ENCODE peak calls at places on chromosomes 4 and X, in seven cellular contexts. J is PC-3, X is HCT116, T is neural progenitor cell, Z is hepatocyte, I is GM23338, Q is GM23248. S is an unnamed sample.

GRCh38 chr4:86261634-86262033 is 98.2 kb downstream of the MAPK10 start:
- DNase-seq in J (no peak), X (no peak), T (no peak), Z (no peak), I (no peak), Q (no peak), S (no peak)

GRCh38 chr4:152045397-152045780 is 284.6 kb upstream of the GATB start:
- DNase-seq in J (no peak), X (no peak), T (no peak), Z (no peak), I (no peak), Q (no peak), S (no peak)

GRCh38 chrX:54640721-54641120 is 110.7 kb downstream of the GNL3L start:
- DNase-seq in J (peak), X (no peak), T (no peak), Z (peak), I (peak), Q (peak), S (no peak)

GRCh38 chr4:89171176-89171575 is 59.8 kb downstream of the TIGD2 start:
- DNase-seq in J (no peak), X (no peak), T (no peak), Z (no peak), I (no peak), Q (no peak), S (no peak)

GRCh38 chr4:114378306-114378903 is 220.2 kb upstream of the UGT8 start:
- DNase-seq in J (peak), X (no peak), T (no peak), Z (peak), I (no peak), Q (peak), S (no peak)

GRCh38 chrX:102975016-102975415 is 37.9 kb downstream of the RAB40AL start:
- DNase-seq in J (peak), X (no peak), T (no peak), Z (no peak), I (no peak), Q (peak), S (no peak)

GRCh38 chrX:134975516-134975915 is 15.3 kb upstream of the SMIM10 start:
- DNase-seq in J (no peak), X (no peak), T (no peak), Z (no peak), I (no peak), Q (no peak), S (no peak)

GRCh38 chr4:42690537-42690936 is 33.6 kb upstream of the ATP8A1 start:
- DNase-seq in J (no peak), X (no peak), T (no peak), Z (no peak), I (no peak), Q (no peak), S (no peak)

GRCh38 chr4:123452585-123452984 is 56.0 kb downstream of the SPRY1 start:
- DNase-seq in J (peak), X (no peak), T (no peak), Z (peak), I (no peak), Q (peak), S (no peak)

GRCh38 chr4:140924761-140925392 is 168.7 kb upstream of the TBC1D9 start:
- DNase-seq in J (no peak), X (no peak), T (no peak), Z (no peak), I (peak), Q (no peak), S (no peak)

GRCh38 chr4:145954924-145955339 is 16.3 kb upstream of the ZNF827 start:
- DNase-seq in J (peak), X (peak), T (no peak), Z (peak), I (no peak), Q (peak), S (no peak)

GRCh38 chr4:7861440-7861881 is 78.2 kb downstream of the AFAP1 start:
- DNase-seq in J (peak), X (no peak), T (peak), Z (no peak), I (peak), Q (peak), S (no peak)

GRCh38 chr4:105060628-105061027 is 86.0 kb upstream of the TET2 start:
- DNase-seq in J (peak), X (no peak), T (no peak), Z (no peak), I (no peak), Q (no peak), S (peak)

GRCh38 chrX:6026980-6027379 is 201.7 kb downstream of the NLGN4X start:
- DNase-seq in J (no peak), X (no peak), T (peak), Z (no peak), I (peak), Q (no peak), S (no peak)

GRCh38 chr4:55592014-55592413 is at the start of gene PDCL2:
- DNase-seq in J (no peak), X (no peak), T (peak), Z (peak), I (peak), Q (no peak), S (no peak)

GRCh38 chr4:37684154-37684553 is 2.0 kb downstream of the RELL1 start:
- DNase-seq in J (no peak), X (no peak), T (no peak), Z (no peak), I (no peak), Q (no peak), S (no peak)

GRCh38 chr4:113845138-113845537 is 83.6 kb upstream of the CAMK2D start:
- DNase-seq in J (no peak), X (no peak), T (no peak), Z (no peak), I (no peak), Q (no peak), S (no peak)

GRCh38 chrX:16114640-16115039 is 8.7 kb upstream of the GRPR start:
- DNase-seq in J (no peak), X (no peak), T (no peak), Z (no peak), I (no peak), Q (peak), S (no peak)

GRCh38 chr4:88283661-88284377 is 542 bp downstream of the PPM1K start:
- DNase-seq in J (peak), X (peak), T (peak), Z (peak), I (peak), Q (peak), S (peak)

GRCh38 chr4:1856920-1857699 is 1.2 kb upstream of the LETM1 start:
- DNase-seq in J (no peak), X (no peak), T (peak), Z (peak), I (no peak), Q (peak), S (no peak)

GRCh38 chr4:157664726-157665125 is 444.2 kb downstream of the GRIA2 start:
- DNase-seq in J (peak), X (peak), T (no peak), Z (no peak), I (no peak), Q (peak), S (no peak)

GRCh38 chr4:73539386-73539785 is 57.8 kb downstream of the AFM start:
- DNase-seq in J (no peak), X (no peak), T (no peak), Z (no peak), I (no peak), Q (peak), S (no peak)

GRCh38 chr4:61740950-61741638 is 541.0 kb downstream of the ADGRL3 start:
- DNase-seq in J (no peak), X (no peak), T (peak), Z (peak), I (peak), Q (no peak), S (peak)

GRCh38 chr4:2060578-2061207 is 1.6 kb downstream of the NAT8L start:
- DNase-seq in J (no peak), X (no peak), T (peak), Z (peak), I (peak), Q (peak), S (no peak)

GRCh38 chr4:1611501-1611870 is 72.6 kb downstream of the FAM53A start:
- DNase-seq in J (no peak), X (no peak), T (no peak), Z (no peak), I (no peak), Q (no peak), S (no peak)

GRCh38 chrX:34875204-34875603 is 67.4 kb upstream of the FAM47B start:
- DNase-seq in J (peak), X (no peak), T (no peak), Z (no peak), I (no peak), Q (peak), S (peak)

GRCh38 chr4:74374561-74375327 is 9.8 kb downstream of the EREG start:
- DNase-seq in J (peak), X (peak), T (no peak), Z (no peak), I (no peak), Q (peak), S (no peak)

GRCh38 chr4:120771907-120772306 is 150.6 kb downstream of the PRDM5 start:
- DNase-seq in J (peak), X (no peak), T (no peak), Z (no peak), I (peak), Q (no peak), S (no peak)

GRCh38 chr4:120765271-120765985 is 157.1 kb downstream of the PRDM5 start:
- DNase-seq in J (no peak), X (no peak), T (no peak), Z (no peak), I (no peak), Q (no peak), S (peak)

GRCh38 chr4:120770897-120771296 is 151.6 kb downstream of the PRDM5 start:
- DNase-seq in J (no peak), X (no peak), T (no peak), Z (no peak), I (no peak), Q (no peak), S (no peak)

GRCh38 chr4:120773641-120774040 is 148.9 kb downstream of the PRDM5 start:
- DNase-seq in J (no peak), X (no peak), T (no peak), Z (no peak), I (no peak), Q (no peak), S (peak)

GRCh38 chr4:120769227-120769626 is 153.3 kb downstream of the PRDM5 start:
- DNase-seq in J (no peak), X (peak), T (peak), Z (peak), I (no peak), Q (peak), S (no peak)
- TF ChIP-seq EZH2phosphoT487 in J (no peak), X (no peak), T (no peak), Z (no peak), I (no peak), Q (no peak), S (no peak)

GRCh38 chr4:21649691-21650090 is 298.9 kb downstream of the KCNIP4 start:
- DNase-seq in J (no peak), X (no peak), T (no peak), Z (no peak), I (no peak), Q (no peak), S (no peak)

GRCh38 chr4:21656832-21657231 is 291.7 kb downstream of the KCNIP4 start:
- DNase-seq in J (peak), X (peak), T (no peak), Z (peak), I (peak), Q (peak), S (no peak)

GRCh38 chr4:21652508-21653108 is 296.0 kb downstream of the KCNIP4 start:
- DNase-seq in J (no peak), X (no peak), T (no peak), Z (no peak), I (no peak), Q (no peak), S (no peak)

GRCh38 chr4:21655100-21655499 is 293.5 kb downstream of the KCNIP4 start:
- DNase-seq in J (no peak), X (no peak), T (no peak), Z (no peak), I (no peak), Q (no peak), S (no peak)
- H3K27ac ChIP-seq in J (no peak), X (no peak), T (no peak), Z (no peak), I (no peak), Q (no peak), S (no peak)

DNA sequence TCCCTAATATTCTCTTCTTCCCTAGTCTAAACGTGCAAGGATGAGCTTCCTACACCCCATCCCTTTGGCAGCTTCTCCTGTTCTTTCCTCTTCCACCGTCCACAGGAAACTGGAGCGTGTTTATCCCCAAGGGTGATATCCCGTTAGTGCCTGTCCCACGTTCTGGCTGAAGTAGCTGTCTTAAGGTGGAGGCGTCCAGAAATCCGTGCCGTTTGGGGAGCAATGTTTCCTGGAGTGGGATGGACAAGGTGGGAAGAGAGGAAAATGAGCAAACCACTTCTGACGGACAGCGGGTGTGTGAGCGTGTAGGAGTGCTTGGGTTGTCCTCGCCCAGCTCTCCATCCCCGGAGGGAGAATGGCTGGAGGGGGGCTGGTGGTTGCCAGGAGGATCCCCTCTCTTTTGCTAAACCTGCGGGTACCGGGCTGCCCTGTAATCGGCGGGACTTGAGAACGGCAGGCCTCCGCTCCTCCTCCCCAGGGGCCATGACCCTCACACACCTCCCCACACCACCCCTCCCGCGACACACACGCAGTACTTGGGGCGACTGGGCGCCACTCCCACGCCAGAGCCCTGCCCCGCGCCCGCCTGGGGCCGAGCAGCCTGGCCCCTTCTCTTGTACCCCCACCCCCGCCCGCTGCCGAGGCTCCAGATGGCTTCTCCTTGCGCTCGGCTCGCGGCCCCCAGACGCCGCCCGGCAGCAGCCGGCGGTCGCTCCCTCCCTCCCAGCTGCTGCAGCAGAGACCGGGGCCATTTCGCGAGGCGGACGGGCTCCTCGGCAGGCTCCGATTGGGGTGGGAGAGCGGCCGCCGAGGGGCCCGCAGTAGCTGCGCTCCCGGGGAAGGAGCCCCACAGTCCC is 13.9 kb upstream of the PRDM8 start:
- DNase-seq in J (no peak), X (no peak), T (peak), Z (no peak), I (peak), Q (peak), S (no peak)
- TF ChIP-seq EZH2 in J (no peak), X (no peak), T (peak), Z (peak), I (peak), Q (no peak), S (no peak)

DNA sequence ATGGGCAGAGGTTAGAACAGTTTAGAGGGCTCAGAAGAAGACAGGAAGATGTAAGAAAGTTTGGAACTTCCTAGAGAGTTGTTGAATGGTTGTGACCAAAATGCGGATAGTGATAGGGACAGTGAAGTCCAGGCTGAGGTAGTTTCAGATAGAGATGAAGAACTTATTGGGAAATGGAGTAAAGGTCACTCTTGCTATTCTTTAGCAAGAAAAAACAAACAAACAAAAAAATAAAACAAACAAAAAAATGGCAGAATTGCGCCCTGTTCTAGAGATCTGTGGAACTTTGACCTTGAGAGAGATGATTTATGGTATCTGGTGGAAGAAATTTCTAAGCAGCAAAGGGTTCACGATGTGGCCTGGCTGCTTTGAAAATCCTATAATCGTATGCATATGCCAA is 185.1 kb upstream of the SFRP2 start:
- DNase-seq in J (no peak), X (no peak), T (no peak), Z (no peak), I (no peak), Q (no peak), S (no peak)
- TF ChIP-seq EZH2phosphoT487 in J (no peak), X (no peak), T (no peak), Z (no peak), I (no peak), Q (no peak), S (no peak)

DNA sequence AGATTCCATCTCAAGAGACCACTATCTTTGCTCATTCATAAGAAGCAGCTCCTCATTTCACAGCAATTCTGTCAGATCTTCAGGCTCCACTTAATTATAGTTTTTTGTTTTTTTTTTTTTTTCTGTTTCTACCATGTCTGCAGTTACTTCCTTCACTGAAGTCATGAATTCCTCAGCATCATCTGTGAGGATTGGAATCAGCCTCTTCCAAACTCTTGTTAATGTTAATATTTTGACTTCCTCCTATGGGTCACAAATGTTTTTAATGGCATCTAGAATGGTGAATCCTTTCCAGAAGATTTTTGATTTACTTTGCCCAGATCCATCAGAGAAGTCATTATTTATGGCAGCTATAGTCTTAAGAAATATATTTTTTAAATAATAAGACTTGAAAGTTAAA is 53.1 kb downstream of the BMP2K start:
- DNase-seq in J (no peak), X (no peak), T (no peak), Z (no peak), I (no peak), Q (peak), S (no peak)
- H3K27ac ChIP-seq in J (no peak), X (no peak), T (no peak), Z (no peak), I (no peak), Q (peak), S (no peak)